ENCODE peak calls at places on chromosomes 16 and 17, in six cellular contexts. K, Q, J, S, M and G are unnamed samples.

GRCh38 chr17:50986989-50987660 is 121.0 kb upstream of the TOB1 start:
- DNase-seq in K (peak), Q (no peak), J (no peak), S (no peak), M (no peak), G (no peak)

GRCh38 chr17:49557204-49558024 is 18.3 kb upstream of the NXPH3 start:
- DNase-seq in K (peak), Q (peak), J (peak), S (peak), M (peak), G (peak)

GRCh38 chr16:24273511-24273910 is 17.4 kb downstream of the CACNG3 start:
- DNase-seq in K (peak), Q (no peak), J (no peak), S (no peak), M (no peak), G (peak)

GRCh38 chr16:83143788-83144187 is 517.0 kb downstream of the CDH13 start:
- DNase-seq in K (peak), Q (no peak), J (no peak), S (no peak), M (no peak), G (peak)

GRCh38 chr16:52991572-52991971 is 61.1 kb downstream of the CHD9NB start:
- DNase-seq in K (no peak), Q (no peak), J (no peak), S (no peak), M (no peak), G (no peak)

GRCh38 chr17:75524971-75525805 is at the start of gene LLGL2:
- DNase-seq in K (peak), Q (peak), J (peak), S (peak), M (no peak), G (no peak)

GRCh38 chr16:55664786-55665407 is 9.1 kb downstream of the SLC6A2 start:
- DNase-seq in K (no peak), Q (no peak), J (no peak), S (no peak), M (no peak), G (no peak)

GRCh38 chr16:30557397-30557949 is 701 bp downstream of the ZNF764 start:
- DNase-seq in K (peak), Q (no peak), J (no peak), S (no peak), M (no peak), G (no peak)

GRCh38 chr17:79126139-79126538 is 51.5 kb downstream of the ENGASE start:
- DNase-seq in K (peak), Q (no peak), J (peak), S (peak), M (no peak), G (no peak)

GRCh38 chr17:29615048-29615385 is 7.7 kb downstream of the CORO6 start:
- DNase-seq in K (peak), Q (no peak), J (no peak), S (no peak), M (no peak), G (no peak)

GRCh38 chr16:73192227-73192894 is 144.4 kb upstream of the ZFHX3 start:
- DNase-seq in K (peak), Q (no peak), J (no peak), S (no peak), M (no peak), G (no peak)

GRCh38 chr17:1179635-1180433 is at the start of gene ABR:
- DNase-seq in K (peak), Q (no peak), J (peak), S (peak), M (no peak), G (no peak)

GRCh38 chr16:87933140-87933495 is 3.2 kb downstream of the CA5A start:
- DNase-seq in K (no peak), Q (no peak), J (no peak), S (no peak), M (no peak), G (no peak)

GRCh38 chr16:50941651-50942050 is 199.8 kb downstream of the CYLD start:
- DNase-seq in K (no peak), Q (no peak), J (no peak), S (no peak), M (no peak), G (no peak)

GRCh38 chr17:20084621-20085282 is 75.6 kb downstream of the SPECC1 start:
- DNase-seq in K (no peak), Q (no peak), J (no peak), S (no peak), M (no peak), G (no peak)

GRCh38 chr16:72926671-72927070 is 121.3 kb downstream of the ZFHX3 start:
- DNase-seq in K (no peak), Q (no peak), J (no peak), S (no peak), M (no peak), G (no peak)

GRCh38 chr17:15262291-15263205 is 2.6 kb downstream of the PMP22 start:
- DNase-seq in K (peak), Q (no peak), J (peak), S (peak), M (no peak), G (peak)

GRCh38 chr17:48177816-48178215 is 70.2 kb downstream of the SNX11 start:
- DNase-seq in K (no peak), Q (peak), J (no peak), S (no peak), M (no peak), G (no peak)

GRCh38 chr16:17566656-17567450 is 96.1 kb upstream of the XYLT1 start:
- DNase-seq in K (no peak), Q (no peak), J (no peak), S (no peak), M (no peak), G (no peak)

GRCh38 chr17:77783991-77784820 is 174.3 kb upstream of the TNRC6C start:
- DNase-seq in K (no peak), Q (no peak), J (no peak), S (no peak), M (no peak), G (no peak)

GRCh38 chr16:23835390-23836077 is at the start of gene PRKCB:
- DNase-seq in K (peak), Q (no peak), J (peak), S (peak), M (peak), G (no peak)

GRCh38 chr16:69190046-69190588 is 3.2 kb downstream of the SNTB2 start:
- DNase-seq in K (peak), Q (no peak), J (no peak), S (no peak), M (no peak), G (no peak)

GRCh38 chr17:57517216-57517518 is 227.9 kb downstream of the CCDC182 start:
- DNase-seq in K (no peak), Q (no peak), J (no peak), S (no peak), M (no peak), G (no peak)

GRCh38 chr17:76354317-76354729 is 607 bp upstream of the PRPSAP1 start:
- DNase-seq in K (no peak), Q (no peak), J (no peak), S (no peak), M (no peak), G (no peak)

GRCh38 chr17:66228887-66229782 is at the start of gene APOH:
- DNase-seq in K (no peak), Q (no peak), J (no peak), S (no peak), M (no peak), G (no peak)

GRCh38 chr17:39028690-39029089 is 61.5 kb upstream of the FBXO47 start:
- DNase-seq in K (no peak), Q (no peak), J (no peak), S (no peak), M (no peak), G (no peak)

GRCh38 chr17:66930933-66931332 is 33.6 kb upstream of the CACNG4 start:
- DNase-seq in K (peak), Q (no peak), J (peak), S (no peak), M (no peak), G (no peak)

GRCh38 chr16:70253291-70254094 is 1.8 kb upstream of the EXOSC6 start:
- DNase-seq in K (peak), Q (peak), J (peak), S (peak), M (no peak), G (peak)